ENCODE peak calls at places on chromosomes 11 and 22, in seven cellular contexts. One of them, this sample, is unnamed.

GRCh38 chr11:46649180-46649738 is 31.9 kb downstream of the ATG13 start:
- DNase-seq in sigmoid colon: peak
- DNase-seq in HCT116: no peak
- DNase-seq in GM12891: no peak
- DNase-seq in breast epithelium: no peak
- DNase-seq in A549: no peak
- DNase-seq in stomach: no peak
- DNase-seq in this sample: peak

GRCh38 chr22:24845036-24845918 is 39.3 kb downstream of the SGSM1 start:
- DNase-seq in sigmoid colon: peak
- DNase-seq in HCT116: no peak
- DNase-seq in GM12891: no peak
- DNase-seq in breast epithelium: no peak
- DNase-seq in A549: no peak
- DNase-seq in stomach: no peak
- DNase-seq in this sample: peak

GRCh38 chr22:37726240-37726887 is 29.5 kb downstream of the TRIOBP start:
- DNase-seq in sigmoid colon: no peak
- DNase-seq in HCT116: no peak
- DNase-seq in GM12891: peak
- DNase-seq in breast epithelium: no peak
- DNase-seq in A549: no peak
- DNase-seq in stomach: no peak
- DNase-seq in this sample: peak

GRCh38 chr11:5910521-5910920 is 17.5 kb downstream of the OR52E5 start:
- DNase-seq in sigmoid colon: no peak
- DNase-seq in HCT116: no peak
- DNase-seq in GM12891: no peak
- DNase-seq in breast epithelium: no peak
- DNase-seq in A549: no peak
- DNase-seq in stomach: no peak
- DNase-seq in this sample: no peak

GRCh38 chr11:123577081-123577598 is 77.3 kb downstream of the SCN3B start:
- DNase-seq in sigmoid colon: no peak
- DNase-seq in HCT116: peak
- DNase-seq in GM12891: peak
- DNase-seq in breast epithelium: peak
- DNase-seq in A549: peak
- DNase-seq in stomach: peak
- DNase-seq in this sample: peak

GRCh38 chr11:13429288-13429687 is 33.7 kb downstream of the BTBD10 start:
- DNase-seq in sigmoid colon: no peak
- DNase-seq in HCT116: no peak
- DNase-seq in GM12891: no peak
- DNase-seq in breast epithelium: no peak
- DNase-seq in A549: no peak
- DNase-seq in stomach: no peak
- DNase-seq in this sample: no peak

GRCh38 chr11:6576471-6577373 is 26.7 kb downstream of the RRP8 start:
- DNase-seq in sigmoid colon: peak
- DNase-seq in HCT116: no peak
- DNase-seq in GM12891: no peak
- DNase-seq in breast epithelium: no peak
- DNase-seq in A549: no peak
- DNase-seq in stomach: no peak
- DNase-seq in this sample: no peak

GRCh38 chr11:911031-911889 is 650 bp upstream of the CHID1 start:
- DNase-seq in sigmoid colon: no peak
- DNase-seq in HCT116: no peak
- DNase-seq in GM12891: no peak
- DNase-seq in breast epithelium: no peak
- DNase-seq in A549: no peak
- DNase-seq in stomach: peak
- DNase-seq in this sample: peak

GRCh38 chr11:73287400-73288101 is 15.4 kb downstream of the P2RY6 start:
- DNase-seq in sigmoid colon: no peak
- DNase-seq in HCT116: no peak
- DNase-seq in GM12891: no peak
- DNase-seq in breast epithelium: no peak
- DNase-seq in A549: no peak
- DNase-seq in stomach: no peak
- DNase-seq in this sample: no peak

GRCh38 chr22:30717331-30717921 is 22.8 kb downstream of the OSBP2 start:
- DNase-seq in sigmoid colon: no peak
- DNase-seq in HCT116: peak
- DNase-seq in GM12891: no peak
- DNase-seq in breast epithelium: no peak
- DNase-seq in A549: peak
- DNase-seq in stomach: no peak
- DNase-seq in this sample: peak

GRCh38 chr11:120985718-120986569 is 38.0 kb upstream of the TBCEL start:
- DNase-seq in sigmoid colon: peak
- DNase-seq in HCT116: no peak
- DNase-seq in GM12891: peak
- DNase-seq in breast epithelium: no peak
- DNase-seq in A549: peak
- DNase-seq in stomach: peak
- DNase-seq in this sample: no peak

GRCh38 chr11:106177311-106177710 is 99.8 kb downstream of the AASDHPPT start:
- DNase-seq in sigmoid colon: no peak
- DNase-seq in HCT116: no peak
- DNase-seq in GM12891: no peak
- DNase-seq in breast epithelium: no peak
- DNase-seq in A549: no peak
- DNase-seq in stomach: no peak
- DNase-seq in this sample: no peak

GRCh38 chr11:78110351-78110750 is 29.1 kb downstream of the ALG8 start:
- DNase-seq in sigmoid colon: no peak
- DNase-seq in HCT116: no peak
- DNase-seq in GM12891: no peak
- DNase-seq in breast epithelium: no peak
- DNase-seq in A549: no peak
- DNase-seq in stomach: no peak
- DNase-seq in this sample: no peak

GRCh38 chr11:2974272-2974671 is 17.9 kb downstream of the NAP1L4 start:
- DNase-seq in sigmoid colon: no peak
- DNase-seq in HCT116: no peak
- DNase-seq in GM12891: no peak
- DNase-seq in breast epithelium: no peak
- DNase-seq in A549: no peak
- DNase-seq in stomach: no peak
- DNase-seq in this sample: no peak

GRCh38 chr11:2980168-2980840 is 11.8 kb downstream of the NAP1L4 start:
- DNase-seq in sigmoid colon: no peak
- DNase-seq in HCT116: no peak
- DNase-seq in GM12891: no peak
- DNase-seq in breast epithelium: no peak
- DNase-seq in A549: no peak
- DNase-seq in stomach: no peak
- DNase-seq in this sample: no peak

GRCh38 chr11:2977113-2977512 is 15.0 kb downstream of the NAP1L4 start:
- DNase-seq in sigmoid colon: no peak
- DNase-seq in HCT116: no peak
- DNase-seq in GM12891: no peak
- DNase-seq in breast epithelium: no peak
- DNase-seq in A549: no peak
- DNase-seq in stomach: no peak
- DNase-seq in this sample: no peak

GRCh38 chr11:2975594-2975993 is 16.5 kb downstream of the NAP1L4 start:
- DNase-seq in sigmoid colon: no peak
- DNase-seq in HCT116: peak
- DNase-seq in GM12891: no peak
- DNase-seq in breast epithelium: no peak
- DNase-seq in A549: peak
- DNase-seq in stomach: peak
- DNase-seq in this sample: peak

DNA sequence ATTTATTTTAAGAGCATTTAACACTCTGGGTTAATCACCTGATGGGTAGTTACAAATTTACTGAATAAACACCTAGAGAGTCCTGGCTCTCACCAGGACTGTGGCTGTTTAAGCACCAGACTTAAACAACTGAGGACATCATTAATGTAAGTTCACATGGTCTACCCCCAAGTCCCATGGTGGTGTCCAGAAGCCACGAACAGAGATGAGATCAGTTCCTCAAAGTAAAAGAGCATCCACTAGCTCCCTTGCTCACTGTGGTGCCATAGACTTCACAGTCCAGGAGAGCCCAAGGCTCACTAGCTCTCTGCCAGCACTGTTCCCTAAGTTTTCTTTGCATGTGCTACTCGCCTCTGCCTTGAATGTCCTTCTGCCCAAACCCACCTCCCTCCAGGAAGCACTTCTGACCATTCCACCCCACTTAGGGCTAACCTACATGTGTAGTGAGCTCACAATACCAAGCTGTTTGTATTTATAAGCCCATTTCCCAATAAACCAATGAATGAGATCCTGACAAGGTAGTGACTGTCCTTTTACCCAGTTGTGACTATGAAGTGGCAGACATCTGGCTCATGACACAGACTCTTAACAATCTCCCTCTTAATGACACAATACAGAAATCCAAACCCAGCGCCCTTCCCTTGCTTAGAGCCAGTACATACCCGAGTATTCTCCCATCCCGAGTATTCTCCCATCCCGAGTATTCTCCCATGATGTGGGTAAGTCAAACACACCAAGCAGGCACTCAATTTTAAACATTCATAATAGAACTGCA is 15.7 kb downstream of the NAP1L4 start:
- DNase-seq in sigmoid colon: no peak
- DNase-seq in HCT116: no peak
- DNase-seq in GM12891: no peak
- DNase-seq in breast epithelium: no peak
- DNase-seq in A549: no peak
- DNase-seq in stomach: no peak
- DNase-seq in this sample: no peak
- TF ChIP-seq POLR2A in sigmoid colon: no peak
- TF ChIP-seq POLR2A in HCT116: no peak
- TF ChIP-seq POLR2A in GM12891: no peak
- TF ChIP-seq POLR2A in breast epithelium: no peak
- TF ChIP-seq POLR2A in A549: no peak
- TF ChIP-seq POLR2A in stomach: no peak
- TF ChIP-seq POLR2A in this sample: no peak

GRCh38 chr11:33941637-33942160 is 49.8 kb upstream of the LMO2 start:
- DNase-seq in sigmoid colon: no peak
- DNase-seq in HCT116: peak
- DNase-seq in GM12891: no peak
- DNase-seq in breast epithelium: no peak
- DNase-seq in A549: no peak
- DNase-seq in stomach: no peak
- DNase-seq in this sample: peak
- TF ChIP-seq POLR2A in sigmoid colon: no peak
- TF ChIP-seq POLR2A in HCT116: no peak
- TF ChIP-seq POLR2A in GM12891: no peak
- TF ChIP-seq POLR2A in breast epithelium: no peak
- TF ChIP-seq POLR2A in A549: no peak
- TF ChIP-seq POLR2A in stomach: no peak
- TF ChIP-seq POLR2A in this sample: peak

GRCh38 chr22:43824724-43825485 is 12.8 kb upstream of the EFCAB6 start:
- DNase-seq in sigmoid colon: no peak
- DNase-seq in HCT116: no peak
- DNase-seq in GM12891: peak
- DNase-seq in breast epithelium: no peak
- DNase-seq in A549: no peak
- DNase-seq in stomach: peak
- DNase-seq in this sample: no peak

GRCh38 chr22:43827336-43827735 is 15.2 kb upstream of the EFCAB6 start:
- DNase-seq in sigmoid colon: no peak
- DNase-seq in HCT116: no peak
- DNase-seq in GM12891: no peak
- DNase-seq in breast epithelium: no peak
- DNase-seq in A549: no peak
- DNase-seq in stomach: no peak
- DNase-seq in this sample: no peak

GRCh38 chr22:43826142-43827093 is 14.3 kb upstream of the EFCAB6 start:
- DNase-seq in sigmoid colon: no peak
- DNase-seq in HCT116: no peak
- DNase-seq in GM12891: peak
- DNase-seq in breast epithelium: no peak
- DNase-seq in A549: peak
- DNase-seq in stomach: peak
- DNase-seq in this sample: peak

GRCh38 chr22:43823911-43824665 is 12.0 kb upstream of the EFCAB6 start:
- DNase-seq in sigmoid colon: no peak
- DNase-seq in HCT116: no peak
- DNase-seq in GM12891: no peak
- DNase-seq in breast epithelium: no peak
- DNase-seq in A549: no peak
- DNase-seq in stomach: peak
- DNase-seq in this sample: no peak

DNA sequence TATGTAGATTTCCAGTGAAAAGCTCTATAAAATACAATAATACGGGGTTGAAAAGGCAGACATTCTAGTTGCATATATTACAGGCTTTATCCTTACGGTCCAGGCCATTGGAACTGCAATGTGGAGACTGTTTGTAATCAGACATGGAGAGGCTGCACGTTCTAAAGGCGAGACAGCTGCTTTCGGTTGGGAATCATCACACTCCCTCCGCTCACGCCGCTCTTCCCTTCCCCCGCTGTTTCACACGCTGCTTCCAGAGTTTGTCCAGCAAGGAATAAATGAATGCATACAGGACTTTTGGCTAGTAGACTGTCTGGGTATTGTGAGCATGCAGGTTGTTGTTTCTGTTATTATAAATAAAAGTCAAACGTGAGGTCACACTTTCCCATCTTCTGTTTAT is 13.5 kb upstream of the EFCAB6 start:
- DNase-seq in sigmoid colon: no peak
- DNase-seq in HCT116: no peak
- DNase-seq in GM12891: no peak
- DNase-seq in breast epithelium: no peak
- DNase-seq in A549: no peak
- DNase-seq in stomach: peak
- DNase-seq in this sample: no peak
- TF ChIP-seq POLR2A in sigmoid colon: no peak
- TF ChIP-seq POLR2A in HCT116: no peak
- TF ChIP-seq POLR2A in GM12891: no peak
- TF ChIP-seq POLR2A in breast epithelium: no peak
- TF ChIP-seq POLR2A in A549: no peak
- TF ChIP-seq POLR2A in stomach: no peak
- TF ChIP-seq POLR2A in this sample: no peak

DNA sequence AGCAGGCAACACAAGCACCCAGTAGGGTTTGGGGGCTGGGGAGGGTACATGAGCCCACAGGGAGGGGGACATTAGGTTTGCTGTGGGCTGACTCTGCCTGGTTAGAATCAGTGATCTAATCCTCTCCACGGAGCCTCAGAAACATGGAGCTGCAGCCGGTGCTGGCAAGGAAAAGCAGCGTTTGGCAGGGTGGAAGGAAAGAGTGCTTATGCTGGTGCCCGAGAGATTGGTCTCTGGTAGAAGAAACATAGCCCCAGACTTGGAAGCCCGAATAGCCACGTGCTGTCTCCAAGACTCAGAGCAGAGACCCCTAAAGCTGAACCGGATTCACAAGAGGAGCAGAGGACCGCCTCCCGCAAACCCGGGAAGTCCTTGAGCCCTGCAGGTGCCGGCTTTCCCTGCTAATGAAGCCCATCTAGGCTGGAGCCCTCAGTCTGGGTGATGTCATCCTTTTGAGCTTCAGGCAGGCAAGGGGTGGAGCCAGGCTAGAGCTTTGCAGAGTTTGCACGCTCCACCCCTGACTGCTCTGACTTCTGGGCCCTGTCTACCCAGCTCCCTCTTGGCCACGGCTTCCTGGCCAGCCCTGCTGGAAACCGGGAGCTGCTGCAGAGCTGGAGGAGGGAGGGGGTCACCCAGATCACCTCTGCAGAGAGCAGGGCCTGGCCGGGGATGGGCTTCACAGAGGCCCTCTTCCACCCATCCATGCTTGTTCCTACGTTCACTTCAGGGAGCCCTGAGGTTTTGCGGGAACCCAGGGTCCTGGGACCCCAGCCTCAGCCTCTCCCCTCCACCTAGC is 35.0 kb upstream of the JAM3 start:
- DNase-seq in sigmoid colon: peak
- DNase-seq in HCT116: peak
- DNase-seq in GM12891: peak
- DNase-seq in breast epithelium: peak
- DNase-seq in A549: no peak
- DNase-seq in stomach: peak
- DNase-seq in this sample: peak
- TF ChIP-seq POLR2A in sigmoid colon: no peak
- TF ChIP-seq POLR2A in HCT116: no peak
- TF ChIP-seq POLR2A in GM12891: no peak
- TF ChIP-seq POLR2A in breast epithelium: no peak
- TF ChIP-seq POLR2A in A549: no peak
- TF ChIP-seq POLR2A in stomach: no peak
- TF ChIP-seq POLR2A in this sample: no peak

This sample was measured in H54.